ENCODE peak calls at places on chromosome 18, in six cellular contexts. I, T, F, P, Q and N are unnamed samples.

GRCh38 chr18:48419268-48420022 is 10.3 kb upstream of the ZBTB7C start:
- DNase-seq in I (no peak), T (no peak), F (no peak), P (no peak), Q (no peak), N (no peak)

GRCh38 chr18:14747513-14748474 is at the start of gene ANKRD30B:
- DNase-seq in I (no peak), T (peak), F (peak), P (no peak), Q (peak), N (no peak)

GRCh38 chr18:4593895-4594294 is 138.8 kb upstream of the DLGAP1 start:
- DNase-seq in I (no peak), T (no peak), F (no peak), P (no peak), Q (no peak), N (no peak)

GRCh38 chr18:43079422-43079821 is 36.1 kb downstream of the RIT2 start:
- DNase-seq in I (no peak), T (no peak), F (no peak), P (no peak), Q (no peak), N (no peak)

GRCh38 chr18:58195278-58195721 is 151.3 kb downstream of the NEDD4L start:
- DNase-seq in I (no peak), T (no peak), F (peak), P (peak), Q (peak), N (peak)

GRCh38 chr18:9802175-9802747 is 83.5 kb upstream of the TXNDC2 start:
- DNase-seq in I (no peak), T (no peak), F (no peak), P (no peak), Q (no peak), N (no peak)

GRCh38 chr18:37484893-37485834 is 80.4 kb downstream of the CELF4 start:
- DNase-seq in I (no peak), T (peak), F (peak), P (no peak), Q (no peak), N (no peak)

GRCh38 chr18:58581265-58581664 is 47.6 kb downstream of the ALPK2 start:
- DNase-seq in I (peak), T (no peak), F (no peak), P (peak), Q (no peak), N (no peak)

GRCh38 chr18:8422391-8422790 is 186.8 kb upstream of the RAB12 start:
- DNase-seq in I (no peak), T (no peak), F (no peak), P (no peak), Q (no peak), N (no peak)
- TF ChIP-seq CTCF in I (no peak), T (no peak), F (no peak), P (no peak), Q (no peak), N (no peak)

GRCh38 chr18:79818036-79818435 is 20.3 kb downstream of the KCNG2 start:
- DNase-seq in I (no peak), T (no peak), F (no peak), P (no peak), Q (no peak), N (no peak)
- TF ChIP-seq CTCF in I (no peak), T (no peak), F (no peak), P (no peak), Q (no peak), N (no peak)

GRCh38 chr18:56067216-56067611 is 479.2 kb upstream of the TCF4 start:
- DNase-seq in I (no peak), T (no peak), F (no peak), P (no peak), Q (no peak), N (no peak)
- TF ChIP-seq CTCF in I (no peak), T (no peak), F (no peak), P (no peak), Q (no peak), N (no peak)

DNA sequence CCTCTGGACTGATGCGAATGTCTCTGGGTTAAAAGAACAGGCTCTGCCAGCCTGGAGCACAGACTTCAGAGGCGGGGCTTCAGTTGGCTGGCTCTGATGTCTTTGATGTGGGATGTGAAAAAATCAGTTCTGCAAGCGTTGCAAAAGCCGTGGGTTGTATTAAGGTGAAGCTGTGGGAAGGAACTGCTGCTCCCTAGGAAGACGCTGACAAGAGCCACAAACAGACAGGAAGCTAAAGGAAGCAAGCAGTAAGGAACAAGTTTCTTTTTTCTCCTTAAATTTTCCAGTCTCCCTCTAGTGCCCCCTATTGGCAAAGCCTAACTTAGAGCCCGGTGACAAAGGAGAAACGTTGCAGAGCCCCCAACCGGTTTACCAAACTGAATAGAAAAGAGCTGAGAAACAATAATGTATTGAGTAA is 239.0 kb downstream of the CCDC178 start:
- DNase-seq in I (peak), T (peak), F (peak), P (no peak), Q (no peak), N (no peak)
- TF ChIP-seq CTCF in I (peak), T (peak), F (no peak), P (no peak), Q (peak), N (no peak)

GRCh38 chr18:24402209-24402785 is 4.7 kb upstream of the OSBPL1A start:
- DNase-seq in I (no peak), T (peak), F (no peak), P (no peak), Q (no peak), N (no peak)
- TF ChIP-seq CTCF in I (no peak), T (peak), F (no peak), P (no peak), Q (no peak), N (no peak)

DNA sequence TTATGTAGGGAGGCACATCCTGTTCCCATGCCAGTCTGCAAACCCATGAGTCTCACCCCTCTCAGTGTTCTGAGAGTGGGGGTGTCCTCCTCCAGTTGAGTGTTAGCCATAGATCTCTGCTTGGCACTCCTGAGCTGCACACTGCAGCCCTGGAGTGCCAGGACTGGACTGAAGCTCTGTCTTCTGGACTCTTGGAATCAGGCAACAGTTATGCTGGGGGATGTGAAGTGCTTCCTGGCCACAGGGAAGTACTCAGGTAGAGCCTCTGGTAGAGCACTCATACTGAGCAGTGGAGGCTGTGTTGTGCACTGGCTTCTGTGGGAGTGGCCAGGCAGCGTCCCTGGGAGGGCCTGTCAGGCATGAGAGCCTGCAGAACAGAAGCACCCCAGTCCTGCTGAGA is 43.0 kb downstream of the SERPINB7 start:
- DNase-seq in I (no peak), T (no peak), F (no peak), P (no peak), Q (no peak), N (no peak)
- TF ChIP-seq CTCF in I (no peak), T (no peak), F (no peak), P (no peak), Q (no peak), N (no peak)

GRCh38 chr18:50674307-50674706 is 114.4 kb downstream of the MAPK4 start:
- DNase-seq in I (no peak), T (no peak), F (no peak), P (no peak), Q (peak), N (no peak)

GRCh38 chr18:50678651-50679415 is 118.9 kb downstream of the MAPK4 start:
- DNase-seq in I (no peak), T (no peak), F (no peak), P (no peak), Q (no peak), N (no peak)

GRCh38 chr18:50675043-50675442 is 115.2 kb downstream of the MAPK4 start:
- DNase-seq in I (no peak), T (no peak), F (no peak), P (no peak), Q (no peak), N (no peak)

GRCh38 chr18:50679656-50680055 is 119.8 kb downstream of the MAPK4 start:
- DNase-seq in I (no peak), T (no peak), F (no peak), P (no peak), Q (no peak), N (no peak)
- TF ChIP-seq CTCF in I (no peak), T (no peak), F (no peak), P (no peak), Q (no peak), N (no peak)